ENCODE peak calls at places on chromosomes 6 and 20, in seven cellular contexts. T is mesendoderm, I is trophoblast cell, O is H1, L is H9, D is IMR-90, W is neuronal stem cell. Q is an unnamed sample.

GRCh38 chr6:139436521-139437348 is 62.3 kb upstream of the CITED2 start:
- DNase-seq in T (no peak), D (no peak), I (peak; percentile 91), O (no peak), L (no peak), W (no peak), Q (no peak)

GRCh38 chr6:17226766-17227338 is 54.3 kb upstream of the RBM24 start:
- DNase-seq in W (no peak), O (no peak), T (peak; percentile 42), D (peak; percentile 22), I (no peak), L (no peak), Q (peak; percentile 33)

GRCh38 chr20:53736757-53737403 is 143.2 kb upstream of the ZNF217 start:
- DNase-seq in T (no peak), W (no peak), O (no peak), L (no peak), D (peak; percentile 49), I (peak; percentile 60), Q (peak; percentile 76)

GRCh38 chr6:32202186-32202585 is 9.7 kb upstream of the GPSM3 start:
- DNase-seq in W (no peak), D (no peak), T (no peak), I (no peak), O (no peak), L (no peak), Q (no peak)

GRCh38 chr6:43978473-43979360 is 148.5 kb downstream of the MRPL14 start:
- DNase-seq in O (no peak), T (no peak), I (peak; percentile 52), L (peak; percentile 26), W (no peak), D (peak; percentile 43), Q (no peak)

GRCh38 chr6:106039836-106040592 is 46.1 kb upstream of the PRDM1 start:
- DNase-seq in W (no peak), L (no peak), T (peak; percentile 84), O (no peak), I (no peak), D (no peak), Q (no peak)

GRCh38 chr20:62139636-62140035 is 3.6 kb downstream of the PSMA7 start:
- DNase-seq in L (no peak), D (no peak), I (no peak), W (no peak), O (no peak), T (no peak), Q (no peak)

GRCh38 chr6:41053056-41053455 is at the start of gene APOBEC2:
- DNase-seq in T (no peak), W (no peak), D (no peak), L (no peak), O (no peak), I (no peak), Q (no peak)

GRCh38 chr6:115870464-115870863 is 190.2 kb downstream of the FRK start:
- DNase-seq in W (no peak), O (no peak), T (no peak), L (no peak), I (peak; percentile 52), D (no peak), Q (no peak)

DNA sequence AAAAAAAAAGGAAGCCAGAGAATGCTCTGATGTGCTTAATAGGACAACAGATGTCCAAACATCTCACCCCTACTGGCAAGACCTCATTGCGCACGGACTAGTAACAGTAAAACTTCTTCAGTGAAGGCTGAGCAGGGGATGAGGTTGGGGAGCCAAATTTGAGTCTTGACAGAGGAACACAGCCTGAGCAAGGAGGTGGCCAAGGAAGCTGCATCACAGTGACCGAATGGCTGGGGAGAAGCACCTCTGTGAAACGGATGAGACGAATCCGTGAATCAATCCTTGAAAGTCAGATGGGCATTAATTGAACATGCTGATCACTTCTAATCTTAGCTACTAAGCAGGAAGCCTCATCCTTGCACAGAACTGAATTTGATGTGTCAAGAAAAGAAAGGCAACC is 29.7 kb downstream of the PXDC1 start:
- DNase-seq in O (no peak), I (no peak), W (no peak), T (no peak), D (no peak), L (no peak), Q (no peak)
- H2BK120ac ChIP-seq in O (no peak overlapping the region), I (no peak overlapping the region), W (no peak overlapping the region), T (no peak overlapping the region), D (no peak overlapping the region), L (no peak overlapping the region), Q (no peak overlapping the region)

GRCh38 chr6:130529569-130530149 is 163.8 kb downstream of the TMEM200A start:
- DNase-seq in D (no peak), W (no peak), O (no peak), T (peak; percentile 45), I (no peak), L (no peak), Q (no peak)

GRCh38 chr6:130534627-130535026 is 168.8 kb downstream of the TMEM200A start:
- DNase-seq in D (no peak), T (no peak), W (no peak), I (no peak), L (no peak), O (no peak), Q (no peak)

GRCh38 chr6:130537447-130537846 is 171.6 kb downstream of the TMEM200A start:
- DNase-seq in T (no peak), W (no peak), I (no peak), D (no peak), L (no peak), O (no peak), Q (no peak)

DNA sequence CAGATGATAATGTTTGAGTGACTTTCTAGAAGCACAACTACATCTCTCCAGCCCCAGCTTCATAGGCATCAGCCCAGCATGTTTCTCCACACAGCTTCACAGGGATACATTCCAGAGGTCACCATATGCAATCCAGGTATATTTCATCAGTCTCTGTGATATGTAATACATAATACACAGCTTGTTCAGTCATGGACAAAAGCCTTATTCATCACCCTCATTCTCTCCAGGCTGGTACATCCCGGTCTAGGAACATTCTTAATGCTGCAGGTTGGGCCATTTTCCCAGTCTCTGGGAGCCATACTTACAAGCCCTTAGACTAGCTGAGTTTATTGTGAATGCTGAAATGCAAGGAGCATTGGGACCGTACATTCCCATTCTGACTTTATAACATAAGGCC is 169.4 kb downstream of the TMEM200A start:
- DNase-seq in W (no peak), L (no peak), O (no peak), D (no peak), T (no peak), I (no peak), Q (no peak)
- H2BK120ac ChIP-seq in W (no peak overlapping the region), L (no peak overlapping the region), O (no peak overlapping the region), D (no peak overlapping the region), T (no peak overlapping the region), I (no peak overlapping the region), Q (no peak overlapping the region)

GRCh38 chr6:108795122-108795521 is 53.1 kb upstream of the ARMC2 start:
- DNase-seq in W (no peak), I (no peak), T (no peak), L (no peak), D (no peak), O (no peak), Q (no peak)
- H2BK120ac ChIP-seq in W (no peak overlapping the region), I (no peak overlapping the region), T (no peak overlapping the region), L (no peak overlapping the region), D (no peak overlapping the region), O (no peak overlapping the region), Q (no peak overlapping the region)

GRCh38 chr6:14664112-14664592 is 546.6 kb downstream of the CD83 start:
- DNase-seq in W (no peak), T (no peak), D (peak; percentile 56), O (no peak), I (no peak), L (no peak), Q (no peak)
- H2BK120ac ChIP-seq in W (no peak overlapping the region), T (no peak overlapping the region), D (peak overlapping the region; percentile 21), O (no peak overlapping the region), I (no peak overlapping the region), L (no peak overlapping the region), Q (no peak overlapping the region)

GRCh38 chr6:64520050-64520449 is 884.4 kb downstream of the PHF3 start:
- DNase-seq in O (no peak), T (peak; percentile 34), D (peak; percentile 95), L (no peak), I (peak; percentile 57), W (no peak), Q (peak; percentile 95)
- H2BK120ac ChIP-seq in O (no peak overlapping the region), T (no peak overlapping the region), D (peak overlapping the region; percentile 98), L (no peak overlapping the region), I (no peak overlapping the region), W (no peak overlapping the region), Q (no peak overlapping the region)

GRCh38 chr6:29489286-29489685 is 1.5 kb upstream of the MAS1L start:
- DNase-seq in T (no peak), L (no peak), O (no peak), W (no peak), I (no peak), D (no peak), Q (no peak)

GRCh38 chr6:29491574-29491973 is 3.8 kb upstream of the MAS1L start:
- DNase-seq in L (peak; percentile 10), D (no peak), I (no peak), W (no peak), O (no peak), T (peak; percentile 40), Q (no peak)

GRCh38 chr6:29488874-29489273 is 1.1 kb upstream of the MAS1L start:
- DNase-seq in L (no peak), T (no peak), O (no peak), I (no peak), D (no peak), W (no peak), Q (no peak)

GRCh38 chr6:29490055-29490454 is 2.3 kb upstream of the MAS1L start:
- DNase-seq in T (no peak), D (no peak), L (no peak), O (no peak), I (no peak), W (no peak), Q (no peak)

DNA sequence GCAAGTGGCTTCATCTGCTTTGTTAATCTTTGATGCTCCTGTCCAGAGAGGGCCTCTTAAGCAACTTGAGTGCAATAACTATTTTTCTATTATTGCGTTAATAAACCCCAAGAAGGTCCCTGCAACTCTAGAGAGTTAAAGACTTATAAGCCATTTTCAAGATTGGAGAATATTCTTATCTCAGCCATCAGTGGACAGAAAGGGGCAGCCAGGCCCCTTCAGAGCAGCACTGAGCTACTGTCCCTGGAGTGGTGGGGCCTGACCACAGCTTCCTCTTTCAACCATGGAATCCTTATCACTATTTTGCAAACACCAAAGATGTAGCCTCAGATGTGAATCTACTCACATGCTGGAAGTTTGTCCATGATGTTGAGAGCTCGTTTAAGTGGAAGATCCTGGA is 2.8 kb upstream of the MAS1L start:
- DNase-seq in D (no peak), L (no peak), I (no peak), T (no peak), W (no peak), O (no peak), Q (no peak)
- H2BK120ac ChIP-seq in D (no peak overlapping the region), L (no peak overlapping the region), I (no peak overlapping the region), T (no peak overlapping the region), W (no peak overlapping the region), O (no peak overlapping the region), Q (no peak overlapping the region)

DNA sequence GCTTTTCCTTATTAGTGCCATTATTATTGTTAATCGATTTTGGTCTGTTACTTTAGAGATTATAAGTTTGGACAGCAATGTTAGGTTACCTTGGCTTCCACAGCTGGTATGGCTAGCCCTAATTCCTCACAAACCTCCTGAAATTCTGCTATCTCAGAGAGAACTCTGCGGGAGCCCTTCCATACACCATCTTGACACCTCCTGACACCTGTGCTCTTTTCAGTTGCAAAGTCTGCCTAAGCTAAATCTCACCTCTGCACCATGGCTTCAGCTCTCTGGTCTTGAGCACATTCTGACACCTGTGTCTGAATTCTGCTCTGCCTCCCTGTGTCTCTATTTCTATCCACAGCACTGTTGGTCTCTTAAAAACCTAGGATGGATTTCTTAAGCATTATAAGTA is 106.5 kb downstream of the DCDC2 start:
- DNase-seq in T (peak; percentile 19), O (no peak), L (peak; percentile 49), I (no peak), D (no peak), W (no peak), Q (no peak)
- H2BK120ac ChIP-seq in T (no peak overlapping the region), O (no peak overlapping the region), L (no peak overlapping the region), I (no peak overlapping the region), D (no peak overlapping the region), W (no peak overlapping the region), Q (no peak overlapping the region)

GRCh38 chr6:51866867-51867266 is 220.5 kb downstream of the PKHD1 start:
- DNase-seq in W (no peak), O (no peak), T (no peak), I (no peak), L (no peak), D (no peak), Q (no peak)
- H2BK120ac ChIP-seq in W (no peak overlapping the region), O (no peak overlapping the region), T (no peak overlapping the region), I (no peak overlapping the region), L (no peak overlapping the region), D (no peak overlapping the region), Q (no peak overlapping the region)